ENCODE peak calls at places on chromosomes 16 and 17, in four cellular contexts. J is heart left ventricle, P is T-helper 2 cell, Y is mammary epithelial cell. R is an unnamed sample.

GRCh38 chr17:78454346-78454745 is 75.9 kb downstream of the PGS1 start:
- DNase-seq in P (no peak), J (no peak), Y (no peak), R (no peak)

GRCh38 chr17:8632087-8632486 is 1.6 kb upstream of the MYH10 start:
- DNase-seq in P (no peak), Y (no peak), J (no peak), R (no peak)

GRCh38 chr16:84600343-84601229 is 17.3 kb downstream of the COTL1 start:
- DNase-seq in J (no peak), P (no peak), Y (no peak), R (no peak)

GRCh38 chr16:23496826-23497542 is 13.3 kb downstream of the GGA2 start:
- DNase-seq in Y (peak; percentile 70), P (no peak), J (peak; percentile 33), R (no peak)

GRCh38 chr17:2062571-2063183 is 7.8 kb downstream of the HIC1 start:
- DNase-seq in P (no peak), J (peak; percentile 48), Y (no peak), R (no peak)

GRCh38 chr17:64984776-64985521 is 65.7 kb upstream of the LRRC37A3 start:
- DNase-seq in J (no peak), Y (peak; percentile 50), P (no peak), R (peak; percentile 68)

GRCh38 chr16:66848172-66848571 is 4.0 kb downstream of the CA7 start:
- DNase-seq in P (no peak), J (no peak), Y (no peak), R (no peak)

GRCh38 chr16:15961060-15961511 is 11.7 kb downstream of the ABCC1 start:
- DNase-seq in P (peak; percentile 16), Y (no peak), J (no peak), R (no peak)

GRCh38 chr16:56192971-56193936 is 2.0 kb downstream of the GNAO1 start:
- DNase-seq in J (no peak), P (no peak), Y (no peak), R (no peak)

GRCh38 chr16:80058236-80058635 is 457.7 kb upstream of the MAF start:
- DNase-seq in P (no peak), J (peak; percentile 36), Y (no peak), R (no peak)

GRCh38 chr17:77765292-77765691 is 193.2 kb upstream of the TNRC6C start:
- DNase-seq in J (no peak), P (no peak), Y (no peak), R (no peak)

GRCh38 chr16:26542198-26542597 is 524.5 kb upstream of the C16orf82 start:
- DNase-seq in J (no peak), Y (no peak), P (no peak), R (no peak)

GRCh38 chr17:52138350-52138749 is 20.2 kb downstream of the CA10 start:
- DNase-seq in Y (peak; percentile 73), J (no peak), P (no peak), R (no peak)

GRCh38 chr16:71883849-71884638 is at the start of gene ZNF821:
- DNase-seq in J (peak; percentile 81), P (peak; percentile 58), Y (peak; percentile 54), R (peak; percentile 8)

GRCh38 chr17:76420356-76421053 is 32.4 kb downstream of the UBE2O start:
- DNase-seq in J (no peak), Y (no peak), P (no peak), R (no peak)

GRCh38 chr17:82684207-82684903 is 14.1 kb downstream of the RAB40B start:
- DNase-seq in J (peak; percentile 2), P (no peak), Y (peak; percentile 71), R (peak; percentile 78)

GRCh38 chr17:50908860-50909764 is 43.0 kb upstream of the TOB1 start:
- DNase-seq in J (peak; percentile 87), P (no peak), Y (no peak), R (no peak)

GRCh38 chr16:13014516-13014915 is 113.1 kb downstream of the SHISA9 start:
- DNase-seq in J (no peak), Y (peak; percentile 44), P (no peak), R (no peak)

GRCh38 chr17:73575470-73576235 is 68.6 kb downstream of the SDK2 start:
- DNase-seq in J (no peak), P (no peak), Y (no peak), R (no peak)

GRCh38 chr17:75067856-75068255 is 19.9 kb upstream of the SLC16A5 start:
- DNase-seq in P (no peak), Y (no peak), J (no peak), R (no peak)

GRCh38 chr17:50100921-50101345 is 5.8 kb downstream of the PDK2 start:
- DNase-seq in J (no peak), Y (no peak), P (no peak), R (no peak)

GRCh38 chr17:81101614-81102306 is 63.5 kb upstream of the PVALEF start:
- DNase-seq in J (peak; percentile 82), Y (peak; percentile 63), P (peak; percentile 80), R (no peak)

GRCh38 chr17:9079461-9080103 is 58.3 kb downstream of the NTN1 start:
- DNase-seq in J (no peak), P (no peak), Y (no peak), R (no peak)

GRCh38 chr17:14340968-14341412 is 40.1 kb downstream of the HS3ST3B1 start:
- DNase-seq in P (no peak), J (no peak), Y (no peak), R (no peak)

GRCh38 chr16:15958703-15959348 is 9.4 kb downstream of the ABCC1 start:
- DNase-seq in Y (no peak), J (no peak), P (no peak), R (no peak)

GRCh38 chr17:40022497-40022896 is 7.3 kb downstream of the CSF3 start:
- DNase-seq in Y (no peak), J (no peak), P (no peak), R (no peak)

GRCh38 chr17:16259926-16260325 is 42.9 kb downstream of the PIGL start:
- DNase-seq in J (no peak), Y (no peak), P (no peak), R (no peak)

GRCh38 chr16:31427441-31428276 is 501 bp downstream of the COX6A2 start:
- DNase-seq in J (peak; percentile 73), Y (no peak), P (peak; percentile 29), R (no peak)

GRCh38 chr16:57475711-57476339 is 10.5 kb downstream of the DOK4 start:
- DNase-seq in Y (no peak), P (peak; percentile 41), J (no peak), R (no peak)

GRCh38 chr17:10226930-10227695 is 28.7 kb upstream of the GAS7 start:
- DNase-seq in J (peak; percentile 50), Y (no peak), P (no peak), R (no peak)

GRCh38 chr17:28547623-28548416 is 4.6 kb downstream of the UNC119 start:
- DNase-seq in J (peak; percentile 76), P (no peak), Y (peak; percentile 50), R (no peak)